ENCODE peak calls at places on chromosome 6, in nine cellular contexts. One of them, this sample, is unnamed.

GRCh38 chr6:122730775-122731386 is 48.6 kb upstream of the FABP7 start:
- DNase-seq in body of pancreas: no peak
- DNase-seq in NCI-H146: peak; percentile 71
- DNase-seq in left ventricle myocardium inferior: no peak
- DNase-seq in pancreas: no peak
- DNase-seq in nucleus accumbens: no peak
- DNase-seq in hippocampal formation: no peak
- DNase-seq in naive thymus-derived CD8-positive, alpha-beta T cell: no peak
- DNase-seq in fibroblast of villous mesenchyme: peak; percentile 60
- DNase-seq in this sample: no peak

GRCh38 chr6:111551521-111552231 is 54.0 kb downstream of the TRAF3IP2 start:
- DNase-seq in fibroblast of villous mesenchyme: peak; percentile 84
- DNase-seq in body of pancreas: peak; percentile 89
- DNase-seq in naive thymus-derived CD8-positive, alpha-beta T cell: no peak
- DNase-seq in pancreas: peak; percentile 91
- DNase-seq in NCI-H146: peak; percentile 99
- DNase-seq in hippocampal formation: no peak
- DNase-seq in left ventricle myocardium inferior: no peak
- DNase-seq in nucleus accumbens: no peak
- DNase-seq in this sample: no peak

GRCh38 chr6:163643866-163644265 is 229.3 kb downstream of the QKI start:
- DNase-seq in fibroblast of villous mesenchyme: no peak
- DNase-seq in naive thymus-derived CD8-positive, alpha-beta T cell: no peak
- DNase-seq in hippocampal formation: no peak
- DNase-seq in left ventricle myocardium inferior: no peak
- DNase-seq in body of pancreas: no peak
- DNase-seq in pancreas: no peak
- DNase-seq in nucleus accumbens: no peak
- DNase-seq in NCI-H146: peak; percentile 85
- DNase-seq in this sample: no peak

GRCh38 chr6:1400126-1400850 is 10.9 kb downstream of the FOXF2 start:
- DNase-seq in fibroblast of villous mesenchyme: no peak
- DNase-seq in nucleus accumbens: no peak
- DNase-seq in pancreas: no peak
- DNase-seq in body of pancreas: no peak
- DNase-seq in left ventricle myocardium inferior: no peak
- DNase-seq in NCI-H146: no peak
- DNase-seq in hippocampal formation: no peak
- DNase-seq in naive thymus-derived CD8-positive, alpha-beta T cell: no peak
- DNase-seq in this sample: no peak

GRCh38 chr6:163948250-163948649 is 533.7 kb downstream of the QKI start:
- DNase-seq in pancreas: no peak
- DNase-seq in NCI-H146: no peak
- DNase-seq in nucleus accumbens: no peak
- DNase-seq in left ventricle myocardium inferior: no peak
- DNase-seq in body of pancreas: no peak
- DNase-seq in fibroblast of villous mesenchyme: no peak
- DNase-seq in naive thymus-derived CD8-positive, alpha-beta T cell: no peak
- DNase-seq in hippocampal formation: no peak
- DNase-seq in this sample: no peak

GRCh38 chr6:110813813-110814487 is 1.3 kb downstream of the CDK19 start:
- DNase-seq in naive thymus-derived CD8-positive, alpha-beta T cell: no peak
- DNase-seq in left ventricle myocardium inferior: no peak
- DNase-seq in NCI-H146: peak; percentile 51
- DNase-seq in pancreas: no peak
- DNase-seq in body of pancreas: peak; percentile 11
- DNase-seq in nucleus accumbens: no peak
- DNase-seq in fibroblast of villous mesenchyme: no peak
- DNase-seq in hippocampal formation: no peak
- DNase-seq in this sample: peak; percentile 13

GRCh38 chr6:159102373-159103160 is 57.8 kb upstream of the TAGAP start:
- DNase-seq in nucleus accumbens: no peak
- DNase-seq in NCI-H146: peak; percentile 37
- DNase-seq in pancreas: no peak
- DNase-seq in naive thymus-derived CD8-positive, alpha-beta T cell: no peak
- DNase-seq in left ventricle myocardium inferior: no peak
- DNase-seq in body of pancreas: no peak
- DNase-seq in fibroblast of villous mesenchyme: no peak
- DNase-seq in hippocampal formation: no peak
- DNase-seq in this sample: no peak

GRCh38 chr6:135876048-135876447 is 24.5 kb downstream of the PDE7B start:
- DNase-seq in hippocampal formation: no peak
- DNase-seq in fibroblast of villous mesenchyme: no peak
- DNase-seq in left ventricle myocardium inferior: no peak
- DNase-seq in naive thymus-derived CD8-positive, alpha-beta T cell: no peak
- DNase-seq in nucleus accumbens: no peak
- DNase-seq in pancreas: no peak
- DNase-seq in body of pancreas: no peak
- DNase-seq in NCI-H146: no peak
- DNase-seq in this sample: no peak

GRCh38 chr6:88662653-88663174 is 300.7 kb downstream of the RNGTT start:
- DNase-seq in left ventricle myocardium inferior: no peak
- DNase-seq in body of pancreas: no peak
- DNase-seq in pancreas: no peak
- DNase-seq in fibroblast of villous mesenchyme: no peak
- DNase-seq in naive thymus-derived CD8-positive, alpha-beta T cell: no peak
- DNase-seq in nucleus accumbens: no peak
- DNase-seq in NCI-H146: peak; percentile 1
- DNase-seq in hippocampal formation: no peak
- DNase-seq in this sample: no peak

GRCh38 chr6:24900917-24901697 is 34.7 kb downstream of the RIPOR2 start:
- DNase-seq in fibroblast of villous mesenchyme: peak; percentile 56
- DNase-seq in body of pancreas: no peak
- DNase-seq in pancreas: no peak
- DNase-seq in NCI-H146: no peak
- DNase-seq in hippocampal formation: no peak
- DNase-seq in naive thymus-derived CD8-positive, alpha-beta T cell: no peak
- DNase-seq in left ventricle myocardium inferior: no peak
- DNase-seq in nucleus accumbens: no peak
- DNase-seq in this sample: no peak

GRCh38 chr6:113149511-113149910 is 707.6 kb upstream of the MARCKS start:
- DNase-seq in NCI-H146: no peak
- DNase-seq in nucleus accumbens: no peak
- DNase-seq in fibroblast of villous mesenchyme: no peak
- DNase-seq in body of pancreas: no peak
- DNase-seq in pancreas: no peak
- DNase-seq in naive thymus-derived CD8-positive, alpha-beta T cell: no peak
- DNase-seq in left ventricle myocardium inferior: no peak
- DNase-seq in hippocampal formation: no peak
- DNase-seq in this sample: no peak

GRCh38 chr6:113530769-113531168 is 326.4 kb upstream of the MARCKS start:
- DNase-seq in body of pancreas: no peak
- DNase-seq in pancreas: no peak
- DNase-seq in hippocampal formation: no peak
- DNase-seq in NCI-H146: no peak
- DNase-seq in fibroblast of villous mesenchyme: peak; percentile 57
- DNase-seq in left ventricle myocardium inferior: no peak
- DNase-seq in nucleus accumbens: no peak
- DNase-seq in naive thymus-derived CD8-positive, alpha-beta T cell: no peak
- DNase-seq in this sample: no peak

GRCh38 chr6:136582702-136583471 is 32.7 kb upstream of the MAP7 start:
- DNase-seq in body of pancreas: no peak
- DNase-seq in nucleus accumbens: no peak
- DNase-seq in naive thymus-derived CD8-positive, alpha-beta T cell: no peak
- DNase-seq in NCI-H146: peak; percentile 45
- DNase-seq in fibroblast of villous mesenchyme: peak; percentile 94
- DNase-seq in hippocampal formation: no peak
- DNase-seq in pancreas: no peak
- DNase-seq in left ventricle myocardium inferior: no peak
- DNase-seq in this sample: no peak

GRCh38 chr6:106534564-106534982 is 94.7 kb downstream of the RTN4IP1 start:
- DNase-seq in naive thymus-derived CD8-positive, alpha-beta T cell: no peak
- DNase-seq in body of pancreas: no peak
- DNase-seq in pancreas: no peak
- DNase-seq in hippocampal formation: no peak
- DNase-seq in NCI-H146: no peak
- DNase-seq in nucleus accumbens: no peak
- DNase-seq in fibroblast of villous mesenchyme: no peak
- DNase-seq in left ventricle myocardium inferior: no peak
- DNase-seq in this sample: no peak

GRCh38 chr6:123687864-123688263 is 51.1 kb upstream of the TRDN start:
- DNase-seq in NCI-H146: no peak
- DNase-seq in pancreas: no peak
- DNase-seq in hippocampal formation: no peak
- DNase-seq in body of pancreas: no peak
- DNase-seq in naive thymus-derived CD8-positive, alpha-beta T cell: no peak
- DNase-seq in left ventricle myocardium inferior: no peak
- DNase-seq in nucleus accumbens: no peak
- DNase-seq in fibroblast of villous mesenchyme: no peak
- DNase-seq in this sample: no peak

GRCh38 chr6:113529191-113529590 is 328.0 kb upstream of the MARCKS start:
- DNase-seq in nucleus accumbens: no peak
- DNase-seq in body of pancreas: no peak
- DNase-seq in left ventricle myocardium inferior: no peak
- DNase-seq in pancreas: no peak
- DNase-seq in naive thymus-derived CD8-positive, alpha-beta T cell: no peak
- DNase-seq in hippocampal formation: no peak
- DNase-seq in NCI-H146: no peak
- DNase-seq in fibroblast of villous mesenchyme: no peak
- DNase-seq in this sample: no peak

GRCh38 chr6:32815115-32815514 is 1.7 kb downstream of the HLA-DOB start:
- DNase-seq in hippocampal formation: no peak
- DNase-seq in naive thymus-derived CD8-positive, alpha-beta T cell: no peak
- DNase-seq in pancreas: no peak
- DNase-seq in NCI-H146: no peak
- DNase-seq in nucleus accumbens: no peak
- DNase-seq in body of pancreas: no peak
- DNase-seq in fibroblast of villous mesenchyme: peak; percentile 82
- DNase-seq in left ventricle myocardium inferior: no peak
- DNase-seq in this sample: no peak

GRCh38 chr6:168535711-168536110 is 94.7 kb downstream of the SMOC2 start:
- DNase-seq in nucleus accumbens: no peak
- DNase-seq in hippocampal formation: no peak
- DNase-seq in body of pancreas: no peak
- DNase-seq in fibroblast of villous mesenchyme: no peak
- DNase-seq in pancreas: no peak
- DNase-seq in naive thymus-derived CD8-positive, alpha-beta T cell: no peak
- DNase-seq in left ventricle myocardium inferior: no peak
- DNase-seq in NCI-H146: no peak
- DNase-seq in this sample: no peak

GRCh38 chr6:140858381-140858971 is 1274.2 kb upstream of the GJE1 start:
- DNase-seq in left ventricle myocardium inferior: no peak
- DNase-seq in NCI-H146: no peak
- DNase-seq in fibroblast of villous mesenchyme: no peak
- DNase-seq in hippocampal formation: no peak
- DNase-seq in naive thymus-derived CD8-positive, alpha-beta T cell: no peak
- DNase-seq in pancreas: no peak
- DNase-seq in body of pancreas: no peak
- DNase-seq in nucleus accumbens: no peak
- DNase-seq in this sample: no peak

This sample was measured in frontal cortex.